ENCODE peak calls at places on chromosomes 2 and 18, in nine cellular contexts. Z is hepatocyte; D is GM12878; K is right cardiac atrium; U is A549; V is GM23248; R is colonic mucosa; S is pancreas; I is effector memory CD4-positive, alpha-beta T cell. B is an unnamed sample.

GRCh38 chr2:47639469-47639868 is 143.5 kb upstream of the MSH6 start:
- DNase-seq in Z (no peak), D (no peak), K (no peak), U (peak; percentile 29), V (no peak), R (peak; percentile 25), S (no peak), I (no peak), B (no peak)

GRCh38 chr2:223102040-223102899 is 50.3 kb downstream of the KCNE4 start:
- DNase-seq in Z (no peak), D (no peak), K (peak; percentile 65), U (no peak), V (no peak), R (no peak), S (no peak), I (no peak), B (no peak)

GRCh38 chr2:241291152-241291551 is 24.3 kb downstream of the HDLBP start:
- DNase-seq in Z (no peak), D (no peak), K (no peak), U (no peak), V (no peak), R (no peak), S (no peak), I (no peak), B (no peak)

GRCh38 chr18:44855681-44856080 is 175.0 kb downstream of the SETBP1 start:
- DNase-seq in Z (no peak), D (no peak), K (no peak), U (no peak), V (peak; percentile 25), R (no peak), S (no peak), I (no peak), B (no peak)

GRCh38 chr2:17179145-17179808 is 339.0 kb downstream of the RAD51AP2 start:
- DNase-seq in Z (no peak), D (no peak), K (no peak), U (no peak), V (no peak), R (no peak), S (no peak), I (no peak), B (no peak)

GRCh38 chr2:8794923-8795825 is 42.2 kb downstream of the KIDINS220 start:
- DNase-seq in Z (no peak), D (no peak), K (no peak), U (no peak), V (peak; percentile 88), R (no peak), S (no peak), I (no peak), B (no peak)

GRCh38 chr18:9066817-9067306 is 35.6 kb upstream of the NDUFV2 start:
- DNase-seq in Z (no peak), D (peak; percentile 96), K (no peak), U (no peak), V (no peak), R (no peak), S (no peak), I (no peak), B (no peak)

GRCh38 chr2:200447139-200447855 is 62.6 kb downstream of the KCTD18 start:
- DNase-seq in Z (no peak), D (no peak), K (no peak), U (no peak), V (peak; percentile 41), R (no peak), S (no peak), I (no peak), B (no peak)

GRCh38 chr18:48711651-48712486 is 173.0 kb downstream of the CTIF start:
- DNase-seq in Z (peak; percentile 59), D (no peak), K (peak; percentile 83), U (peak; percentile 34), V (peak; percentile 66), R (peak; percentile 19), S (no peak), I (no peak), B (no peak)

GRCh38 chr18:61765097-61765496 is 127.7 kb downstream of the RNF152 start:
- DNase-seq in Z (no peak), D (no peak), K (no peak), U (no peak), V (peak; percentile 76), R (no peak), S (no peak), I (no peak), B (no peak)
- H3K27ac ChIP-seq in Z (no peak overlapping the region), D (no peak overlapping the region), K (no peak overlapping the region), U (no peak overlapping the region), V (peak overlapping the region; percentile 38), R (no peak overlapping the region), S (no peak overlapping the region), I (no peak overlapping the region), B (no peak overlapping the region)

GRCh38 chr2:232773815-232774214 is 2.5 kb downstream of the KCNJ13 start:
- DNase-seq in Z (no peak), D (no peak), K (no peak), U (no peak), V (no peak), R (no peak), S (no peak), I (no peak), B (no peak)

GRCh38 chr2:232779465-232779864 is 3.1 kb upstream of the KCNJ13 start:
- DNase-seq in Z (peak; percentile 5), D (no peak), K (no peak), U (no peak), V (no peak), R (no peak), S (no peak), I (no peak), B (no peak)

GRCh38 chr2:232776435-232776834 is at the start of gene KCNJ13:
- DNase-seq in Z (peak; percentile 54), D (no peak), K (no peak), U (no peak), V (no peak), R (no peak), S (no peak), I (no peak), B (no peak)

GRCh38 chr2:232779935-232780334 is 3.6 kb upstream of the KCNJ13 start:
- DNase-seq in Z (no peak), D (no peak), K (peak; percentile 21), U (no peak), V (no peak), R (peak; percentile 38), S (peak; percentile 78), I (no peak), B (no peak)

GRCh38 chr2:232777278-232777677 is 913 bp upstream of the KCNJ13 start:
- DNase-seq in Z (no peak), D (no peak), K (no peak), U (no peak), V (no peak), R (no peak), S (no peak), I (no peak), B (no peak)
- H3K9me3 ChIP-seq in Z (no peaks in the 10 kb centered on the region), D (no peaks in the 10 kb centered on the region), K (no peaks in the 10 kb centered on the region), U (no peaks in the 10 kb centered on the region), V (no peaks in the 10 kb centered on the region), R (no peaks in the 10 kb centered on the region), S (no peaks in the 10 kb centered on the region), I (no peaks in the 10 kb centered on the region), B (no peaks in the 10 kb centered on the region)

GRCh38 chr2:180938419-180938818 is 42.0 kb upstream of the UBE2E3 start:
- DNase-seq in Z (no peak), D (no peak), K (no peak), U (no peak), V (peak; percentile 79), R (no peak), S (no peak), I (no peak), B (no peak)

GRCh38 chr2:180934911-180935310 is 45.5 kb upstream of the UBE2E3 start:
- DNase-seq in Z (no peak), D (no peak), K (no peak), U (no peak), V (no peak), R (no peak), S (no peak), I (no peak), B (no peak)

GRCh38 chr2:180931841-180932240 is 48.6 kb upstream of the UBE2E3 start:
- DNase-seq in Z (no peak), D (no peak), K (no peak), U (no peak), V (no peak), R (no peak), S (no peak), I (no peak), B (no peak)

GRCh38 chr2:180933332-180933731 is 47.1 kb upstream of the UBE2E3 start:
- DNase-seq in Z (no peak), D (no peak), K (no peak), U (no peak), V (no peak), R (no peak), S (no peak), I (no peak), B (no peak)
- H3K4me3 ChIP-seq in Z (no peak overlapping the region), D (no peak overlapping the region), K (no peak overlapping the region), U (no peak overlapping the region), V (no peak overlapping the region), R (no peak overlapping the region), S (no peak overlapping the region), I (no peak overlapping the region), B (no peak overlapping the region)

DNA sequence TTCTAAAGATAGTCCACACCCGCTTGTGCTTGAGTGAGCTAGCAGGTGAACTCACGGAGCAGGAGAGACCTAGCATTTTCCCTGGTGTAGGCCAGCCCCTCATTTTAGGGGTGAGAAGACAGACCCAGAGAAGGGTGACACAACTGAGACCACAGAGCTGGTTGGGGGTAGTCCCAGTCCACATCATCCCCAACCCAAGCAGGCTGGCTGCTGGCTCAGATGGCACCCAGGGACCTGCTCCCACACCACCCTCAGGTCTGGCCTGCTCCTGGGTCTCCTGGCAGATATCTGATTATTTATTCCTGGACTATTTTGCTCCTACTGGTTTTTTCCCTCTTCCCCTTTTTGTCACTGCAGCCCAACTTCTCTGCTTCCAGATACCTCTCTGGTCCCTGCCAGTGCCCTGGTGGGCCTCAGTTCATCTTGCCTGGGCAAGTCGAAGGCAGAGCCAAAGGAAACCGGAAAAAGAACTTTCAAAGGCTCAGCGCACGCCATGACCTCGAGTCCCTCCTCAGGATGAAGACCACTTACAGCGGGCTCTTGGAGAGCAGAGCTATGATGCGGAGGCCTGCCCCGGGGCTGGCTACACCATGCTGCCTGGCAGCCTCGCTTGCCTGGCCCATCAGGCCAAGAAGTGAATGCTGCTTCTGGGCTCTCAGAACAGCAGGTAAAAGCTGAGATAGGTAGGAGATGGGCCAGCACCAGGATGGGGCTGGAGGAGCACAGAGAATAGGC is 72.7 kb downstream of the POLR1A start:
- DNase-seq in Z (no peak), D (no peak), K (no peak), U (no peak), V (no peak), R (no peak), S (no peak), I (no peak), B (no peak)
- H3K27ac ChIP-seq in Z (no peak overlapping the region), D (no peak overlapping the region), K (no peak overlapping the region), U (peak overlapping the region; percentile 17), V (no peak overlapping the region), R (no peak overlapping the region), S (no peak overlapping the region), I (no peak overlapping the region), B (no peak overlapping the region)

DNA sequence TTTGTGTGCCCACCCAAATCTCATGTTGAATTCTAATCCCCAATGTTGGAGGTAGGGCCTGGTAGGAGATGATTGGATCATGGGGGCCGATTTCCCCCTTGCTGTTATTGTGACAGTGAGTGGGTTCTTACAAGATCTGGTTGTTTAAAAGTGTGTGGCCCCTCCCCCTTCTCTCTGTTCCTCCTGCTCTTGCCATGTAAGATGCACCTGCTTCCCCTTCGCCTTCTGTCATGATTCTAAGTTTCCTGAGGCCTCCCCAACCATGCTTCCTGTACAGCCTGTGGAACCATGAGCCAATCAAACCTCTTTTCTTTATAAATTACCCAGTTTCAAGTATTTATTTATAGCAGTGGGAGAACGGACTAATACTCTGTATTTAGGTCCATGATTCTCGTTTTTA is 588.1 kb downstream of the DCDC2C start:
- DNase-seq in Z (no peak), D (no peak), K (no peak), U (no peak), V (no peak), R (no peak), S (no peak), I (no peak), B (no peak)
- H3K9me3 ChIP-seq in Z (no peaks in the 10 kb centered on the region), D (no peaks in the 10 kb centered on the region), K (no peaks in the 10 kb centered on the region), U (peaks cover 10% of the 10 kb centered on the region), V (no peaks in the 10 kb centered on the region), R (no peaks in the 10 kb centered on the region), S (no peaks in the 10 kb centered on the region), I (no peaks in the 10 kb centered on the region), B (no peaks in the 10 kb centered on the region)

B was measured in CD4-positive, alpha-beta memory T cell.